ENCODE peak calls at places on chromosomes 2 and 18, in seven cellular contexts. Q, E, M, P, L, A and J are unnamed samples.

GRCh38 chr2:177245010-177245422 is 19.5 kb downstream of the NFE2L2 start:
- DNase-seq in P (no peak), E (no peak), L (peak), M (peak), A (no peak), Q (peak), J (no peak)

GRCh38 chr2:212940816-212941215 is 210.6 kb downstream of the IKZF2 start:
- DNase-seq in E (peak), P (peak), M (peak), Q (peak), A (no peak), L (peak), J (no peak)

GRCh38 chr2:46298272-46298521 is 990 bp downstream of the EPAS1 start:
- DNase-seq in L (no peak), Q (peak), A (no peak), P (no peak), E (no peak), M (no peak), J (no peak)

GRCh38 chr2:64658269-64658668 is 4.6 kb upstream of the SERTAD2 start:
- DNase-seq in Q (no peak), M (no peak), P (no peak), A (no peak), L (no peak), E (no peak), J (no peak)

GRCh38 chr2:108266218-108266617 is 22.5 kb upstream of the SULT1C2 start:
- DNase-seq in P (no peak), A (no peak), M (no peak), E (no peak), L (no peak), Q (no peak), J (no peak)

GRCh38 chr2:128017561-128017960 is 10.3 kb downstream of the SAP130 start:
- DNase-seq in M (no peak), Q (no peak), A (no peak), L (no peak), P (no peak), E (no peak), J (no peak)

GRCh38 chr2:2902551-2903216 is 474.9 kb downstream of the EIPR1 start:
- DNase-seq in A (no peak), M (no peak), Q (no peak), E (no peak), L (no peak), P (no peak), J (no peak)

GRCh38 chr2:121707920-121708361 is 28.7 kb downstream of the NIFK start:
- DNase-seq in Q (no peak), E (no peak), L (peak), M (no peak), P (no peak), A (peak), J (peak)

GRCh38 chr18:681985-682384 is 24.5 kb downstream of the TYMS start:
- DNase-seq in A (no peak), M (no peak), E (no peak), P (no peak), L (no peak), Q (no peak), J (no peak)

GRCh38 chr2:26724004-26724750 is 31.7 kb downstream of the KCNK3 start:
- DNase-seq in P (peak), A (peak), L (peak), Q (peak), E (peak), M (peak), J (peak)

GRCh38 chr2:238425979-238426567 is 654 bp upstream of the ASB1 start:
- DNase-seq in Q (peak), M (peak), L (no peak), P (peak), E (no peak), A (peak), J (no peak)